ENCODE peak calls at places on chromosomes 13 and 19, in five cellular contexts. R is uterus, T is left lung, J is body of pancreas, E is esophagus squamous epithelium. H is an unnamed sample. For H3K4me1, the result is how much of the 10 kb centered on the place peaks cover.

GRCh38 chr19:46404884-46405658 is 8.3 kb downstream of the CCDC8 start:
- DNase-seq in R (peak), T (peak), J (peak), E (no peak), H (no peak)

GRCh38 chr19:12698138-12698537 is 1.7 kb upstream of the FBXW9 start:
- DNase-seq in R (no peak), T (no peak), J (no peak), E (no peak), H (no peak)

GRCh38 chr19:41328157-41328817 is 18.3 kb downstream of the CCDC97 start:
- DNase-seq in R (no peak), T (no peak), J (no peak), E (no peak), H (no peak)

GRCh38 chr13:99380921-99381645 is 73.9 kb upstream of the GPR183 start:
- DNase-seq in R (no peak), T (no peak), J (no peak), E (no peak), H (no peak)

GRCh38 chr19:5445667-5446066 is 9.6 kb upstream of the ZNRF4 start:
- DNase-seq in R (no peak), T (no peak), J (no peak), E (no peak), H (no peak)

GRCh38 chr13:113943821-113944565 is 29.9 kb downstream of the C13orf46 start:
- DNase-seq in R (no peak), T (peak), J (no peak), E (no peak), H (no peak)

GRCh38 chr13:39159393-39159792 is 121.1 kb downstream of the NHLRC3 start:
- DNase-seq in R (no peak), T (no peak), J (no peak), E (no peak), H (no peak)

GRCh38 chr13:51370116-51370515 is 30.6 kb downstream of the SERPINE3 start:
- DNase-seq in R (no peak), T (no peak), J (no peak), E (no peak), H (no peak)

GRCh38 chr13:30895773-30896172 is 10.3 kb upstream of the MEDAG start:
- DNase-seq in R (peak), T (no peak), J (no peak), E (no peak), H (no peak)

GRCh38 chr13:112580912-112581311 is 7.0 kb downstream of the TUBGCP3 start:
- DNase-seq in R (no peak), T (no peak), J (no peak), E (no peak), H (no peak)

GRCh38 chr13:52695856-52696255 is 43.2 kb downstream of the SUGT1 start:
- DNase-seq in R (no peak), T (no peak), J (no peak), E (no peak), H (no peak)

GRCh38 chr19:13089139-13089856 is 13.4 kb downstream of the LYL1 start:
- DNase-seq in R (no peak), T (no peak), J (no peak), E (no peak), H (no peak)

GRCh38 chr13:27406178-27406939 is 18.1 kb upstream of the GTF3A start:
- DNase-seq in R (no peak), T (no peak), J (no peak), E (no peak), H (peak)

GRCh38 chr19:29092712-29093552 is 120.0 kb downstream of the UQCRFS1 start:
- DNase-seq in R (no peak), T (no peak), J (no peak), E (no peak), H (no peak)

GRCh38 chr13:79481685-79482052 is 714 bp downstream of the NDFIP2 start:
- DNase-seq in R (no peak), T (no peak), J (peak), E (no peak), H (peak)

GRCh38 chr19:18669883-18670282 is 13.6 kb upstream of the CRTC1 start:
- DNase-seq in R (no peak), T (no peak), J (no peak), E (no peak), H (no peak)

GRCh38 chr13:20195846-20196245 is 3.1 kb upstream of the GJB2 start:
- DNase-seq in R (no peak), T (no peak), J (no peak), E (no peak), H (no peak)

GRCh38 chr13:110641055-110642015 is 26.0 kb downstream of the NAXD start:
- DNase-seq in R (peak), T (peak), J (no peak), E (no peak), H (no peak)

GRCh38 chr19:31380854-31381253 is 31.6 kb upstream of the TSHZ3 start:
- DNase-seq in R (no peak), T (no peak), J (no peak), E (no peak), H (no peak)

GRCh38 chr19:34556500-34556899 is 74.9 kb downstream of the WTIP start:
- DNase-seq in R (no peak), T (no peak), J (peak), E (no peak), H (no peak)

GRCh38 chr13:95233026-95233635 is 68.1 kb downstream of the ABCC4 start:
- DNase-seq in R (no peak), T (no peak), J (no peak), E (no peak), H (no peak)

GRCh38 chr13:83919775-83920174 is 37.5 kb upstream of the SLITRK1 start:
- DNase-seq in R (no peak), T (no peak), J (no peak), E (no peak), H (no peak)

GRCh38 chr19:2294377-2295335 is 12.7 kb upstream of the PEAK3 start:
- DNase-seq in R (peak), T (no peak), J (no peak), E (no peak), H (no peak)

GRCh38 chr13:38338089-38338488 is 11.6 kb upstream of the UFM1 start:
- DNase-seq in R (no peak), T (no peak), J (no peak), E (no peak), H (no peak)

GRCh38 chr13:79270859-79271258 is 135.2 kb downstream of the RBM26 start:
- DNase-seq in R (no peak), T (no peak), J (no peak), E (no peak), H (no peak)

GRCh38 chr13:48223016-48223385 is 10.0 kb upstream of the ITM2B start:
- DNase-seq in R (no peak), T (no peak), J (no peak), E (no peak), H (no peak)

GRCh38 chr19:54415208-54415900 is at the start of gene TTYH1:
- DNase-seq in R (no peak), T (peak), J (no peak), E (no peak), H (no peak)

GRCh38 chr13:95099541-95099940 is 201.7 kb downstream of the ABCC4 start:
- DNase-seq in R (no peak), T (no peak), J (no peak), E (no peak), H (no peak)

GRCh38 chr19:1856345-1856697 is 7.1 kb downstream of the KLF16 start:
- DNase-seq in R (no peak), T (no peak), J (no peak), E (no peak), H (no peak)

GRCh38 chr13:73608731-73609485 is 525.3 kb downstream of the KLF12 start:
- DNase-seq in R (no peak), T (no peak), J (no peak), E (no peak), H (no peak)

GRCh38 chr13:93709511-93710244 is 483.1 kb downstream of the GPC6 start:
- DNase-seq in R (no peak), T (no peak), J (no peak), E (no peak), H (no peak)

GRCh38 chr19:41879080-41879479 is 2.0 kb downstream of the CD79A start:
- DNase-seq in R (no peak), T (no peak), J (no peak), E (no peak), H (no peak)

GRCh38 chr13:102020611-102021216 is 381.1 kb downstream of the FGF14 start:
- DNase-seq in R (no peak), T (no peak), J (no peak), E (no peak), H (no peak)

GRCh38 chr19:48354332-48354992 is 9.3 kb downstream of the TMEM143 start:
- DNase-seq in R (no peak), T (no peak), J (no peak), E (no peak), H (no peak)

GRCh38 chr19:16111160-16111908 is at the start of gene RAB8A:
- DNase-seq in R (peak), T (peak), J (peak), E (peak), H (peak)
- H3K27ac ChIP-seq in R (peak), T (peak), J (peak), E (peak), H (peak)

GRCh38 chr13:97328222-97328790 is 105.7 kb upstream of the RAP2A start:
- DNase-seq in R (no peak), T (no peak), J (no peak), E (no peak), H (no peak)
- H3K4me1 ChIP-seq in R (under half), T (under half), J (half or more), E (under half), H (under half)

GRCh38 chr19:39449116-39449797 is 3.9 kb downstream of the SUPT5H start:
- DNase-seq in R (no peak), T (no peak), J (no peak), E (no peak), H (no peak)
- H3K4me3 ChIP-seq in R (no peak), T (no peak), J (no peak), E (no peak), H (no peak)

DNA sequence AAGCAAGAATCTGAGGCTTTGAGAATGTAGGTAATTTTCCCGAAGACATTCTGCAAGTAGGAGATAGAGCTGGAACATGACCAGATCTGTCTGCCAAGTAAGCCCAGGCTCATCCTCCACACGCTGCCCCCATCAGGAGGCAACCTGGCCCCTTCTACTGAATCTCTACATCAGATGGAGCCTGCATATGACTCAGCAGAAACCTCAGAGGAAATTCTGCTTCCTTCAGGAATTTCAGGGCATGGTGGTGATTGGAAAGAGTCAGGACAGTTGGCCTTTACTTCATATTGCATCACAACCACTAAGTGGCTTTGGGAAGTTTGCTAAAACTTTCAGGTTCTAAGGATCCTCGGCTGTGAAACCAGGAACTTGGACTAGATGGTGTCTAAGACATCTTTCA is 85.2 kb downstream of the LRRC63 start:
- DNase-seq in R (no peak), T (no peak), J (no peak), E (no peak), H (no peak)
- H3K27ac ChIP-seq in R (no peak), T (peak), J (peak), E (peak), H (no peak)

DNA sequence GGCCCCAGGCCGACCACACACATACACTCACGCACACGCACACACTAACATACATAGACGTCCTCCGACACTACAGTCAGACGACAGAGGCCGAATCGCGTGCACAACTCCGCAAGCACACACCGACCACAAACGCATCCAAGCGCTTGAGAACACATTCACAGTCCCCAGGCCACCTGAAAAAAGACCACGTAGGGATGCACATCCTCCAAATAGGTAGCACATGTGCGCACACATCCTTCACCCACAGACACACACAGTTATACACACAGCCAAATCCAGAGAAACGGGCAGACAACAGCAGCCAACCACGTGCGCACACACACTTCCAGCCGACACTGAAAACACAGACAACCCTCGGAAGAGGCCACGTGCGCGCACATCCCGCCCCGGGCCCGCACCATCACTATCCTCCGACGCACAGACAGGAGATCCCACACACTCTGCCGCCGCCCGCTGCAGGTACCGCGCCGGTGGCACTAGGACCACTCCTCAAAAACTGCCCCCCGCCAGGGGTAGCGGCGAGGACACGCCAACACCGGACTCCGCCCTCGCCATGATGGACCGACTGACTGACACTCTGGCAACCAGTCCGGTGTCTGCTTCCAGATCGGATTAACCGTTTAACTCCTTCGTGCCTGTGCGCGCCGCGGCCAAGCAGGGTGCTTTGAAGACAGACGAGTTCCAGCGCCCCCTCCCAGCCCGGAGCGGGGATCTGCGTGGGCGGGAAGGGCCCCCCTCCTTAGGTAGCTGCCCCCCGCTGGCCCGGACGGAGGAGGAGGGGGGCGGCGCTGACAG is 493 bp upstream of the PDE4A start:
- DNase-seq in R (no peak), T (no peak), J (no peak), E (no peak), H (no peak)
- H3K4me1 ChIP-seq in R (under half), T (under half), J (half or more), E (under half), H (under half)

GRCh38 chr19:15456871-15457700 is 7.3 kb downstream of the RASAL3 start:
- DNase-seq in R (no peak), T (peak), J (no peak), E (no peak), H (peak)
- H3K4me3 ChIP-seq in R (no peak), T (no peak), J (no peak), E (peak), H (no peak)

DNA sequence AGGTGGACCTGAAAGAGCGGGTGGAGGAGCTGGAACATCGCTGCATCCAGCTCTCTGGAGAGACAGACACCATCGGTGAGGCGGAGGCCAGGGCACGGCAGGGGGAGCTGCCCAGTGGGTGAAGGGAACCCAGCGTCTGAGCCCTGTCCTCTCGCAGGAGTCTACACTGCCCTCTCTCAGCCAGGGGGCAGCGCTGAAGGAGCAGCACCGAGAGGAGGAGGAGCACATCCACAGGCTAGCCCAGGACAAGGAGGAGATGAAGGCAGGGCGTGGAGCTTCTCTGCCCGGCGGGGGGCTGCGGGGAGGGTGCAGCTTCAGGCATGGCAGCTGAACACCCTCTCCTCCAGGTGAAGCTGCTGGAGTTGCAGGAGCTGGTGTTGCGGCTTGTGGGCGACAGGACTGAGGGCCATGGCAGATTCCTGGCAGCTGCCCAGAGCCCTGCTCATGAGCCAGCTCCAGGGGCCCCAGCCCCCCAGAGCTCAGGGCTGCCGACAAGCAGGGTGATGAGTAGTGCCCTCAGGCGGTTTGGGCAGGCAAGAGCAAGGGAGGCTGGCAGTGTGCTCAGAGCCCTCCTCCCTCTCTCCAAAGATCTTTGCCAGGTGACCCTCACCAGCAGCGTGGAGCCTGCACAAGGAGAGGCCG is 31.4 kb upstream of the ZNF492 start:
- DNase-seq in R (no peak), T (no peak), J (no peak), E (no peak), H (no peak)
- H3K27ac ChIP-seq in R (no peak), T (no peak), J (no peak), E (no peak), H (no peak)